ENCODE peak calls at places on chromosomes 5 and 9, in six cellular contexts. One of them, this sample, is unnamed.

GRCh38 chr5:79702606-79703380 is 13.2 kb downstream of the CMYA5 start:
- DNase-seq in OCI-LY7: peak
- DNase-seq in heart left ventricle: no peak
- DNase-seq in stomach: no peak
- DNase-seq in fibroblast of lung: no peak
- DNase-seq in psoas muscle: peak
- DNase-seq in this sample: peak

GRCh38 chr5:127665641-127666040 is 16.8 kb downstream of the CTXN3 start:
- DNase-seq in psoas muscle: no peak
- DNase-seq in fibroblast of lung: no peak
- DNase-seq in heart left ventricle: no peak
- DNase-seq in stomach: no peak
- DNase-seq in OCI-LY7: no peak
- DNase-seq in this sample: no peak

GRCh38 chr9:134738869-134739659 is 97.5 kb downstream of the COL5A1 start:
- DNase-seq in stomach: peak
- DNase-seq in OCI-LY7: peak
- DNase-seq in fibroblast of lung: peak
- DNase-seq in psoas muscle: peak
- DNase-seq in heart left ventricle: peak
- DNase-seq in this sample: no peak

GRCh38 chr5:61933787-61934626 is 372.0 kb upstream of the KIF2A start:
- DNase-seq in OCI-LY7: peak
- DNase-seq in heart left ventricle: no peak
- DNase-seq in psoas muscle: no peak
- DNase-seq in fibroblast of lung: peak
- DNase-seq in stomach: peak
- DNase-seq in this sample: peak

GRCh38 chr9:87678650-87679355 is 47.1 kb upstream of the CTSL start:
- DNase-seq in OCI-LY7: peak
- DNase-seq in psoas muscle: peak
- DNase-seq in stomach: peak
- DNase-seq in heart left ventricle: no peak
- DNase-seq in fibroblast of lung: peak
- DNase-seq in this sample: peak

GRCh38 chr5:139749242-139749641 is 46.4 kb upstream of the PSD2 start:
- DNase-seq in stomach: no peak
- DNase-seq in psoas muscle: no peak
- DNase-seq in fibroblast of lung: no peak
- DNase-seq in heart left ventricle: no peak
- DNase-seq in OCI-LY7: no peak
- DNase-seq in this sample: no peak

GRCh38 chr5:81849769-81850367 is 99.0 kb upstream of the SSBP2 start:
- DNase-seq in OCI-LY7: no peak
- DNase-seq in psoas muscle: no peak
- DNase-seq in stomach: no peak
- DNase-seq in fibroblast of lung: no peak
- DNase-seq in heart left ventricle: no peak
- DNase-seq in this sample: no peak

GRCh38 chr9:81411961-81412360 is 277.4 kb downstream of the TLE1 start:
- DNase-seq in heart left ventricle: no peak
- DNase-seq in stomach: no peak
- DNase-seq in fibroblast of lung: peak
- DNase-seq in OCI-LY7: no peak
- DNase-seq in psoas muscle: no peak
- DNase-seq in this sample: no peak

GRCh38 chr5:43514471-43514815 is 505 bp downstream of the C5orf34 start:
- DNase-seq in heart left ventricle: no peak
- DNase-seq in psoas muscle: no peak
- DNase-seq in OCI-LY7: no peak
- DNase-seq in stomach: no peak
- DNase-seq in fibroblast of lung: peak
- DNase-seq in this sample: no peak

GRCh38 chr5:157029457-157029856 is 29.5 kb downstream of the HAVCR1 start:
- DNase-seq in OCI-LY7: no peak
- DNase-seq in stomach: no peak
- DNase-seq in fibroblast of lung: no peak
- DNase-seq in heart left ventricle: no peak
- DNase-seq in psoas muscle: no peak
- DNase-seq in this sample: no peak

GRCh38 chr5:143572671-143573070 is 169.2 kb upstream of the NR3C1 start:
- DNase-seq in psoas muscle: no peak
- DNase-seq in OCI-LY7: no peak
- DNase-seq in stomach: no peak
- DNase-seq in heart left ventricle: no peak
- DNase-seq in fibroblast of lung: no peak
- DNase-seq in this sample: no peak

DNA sequence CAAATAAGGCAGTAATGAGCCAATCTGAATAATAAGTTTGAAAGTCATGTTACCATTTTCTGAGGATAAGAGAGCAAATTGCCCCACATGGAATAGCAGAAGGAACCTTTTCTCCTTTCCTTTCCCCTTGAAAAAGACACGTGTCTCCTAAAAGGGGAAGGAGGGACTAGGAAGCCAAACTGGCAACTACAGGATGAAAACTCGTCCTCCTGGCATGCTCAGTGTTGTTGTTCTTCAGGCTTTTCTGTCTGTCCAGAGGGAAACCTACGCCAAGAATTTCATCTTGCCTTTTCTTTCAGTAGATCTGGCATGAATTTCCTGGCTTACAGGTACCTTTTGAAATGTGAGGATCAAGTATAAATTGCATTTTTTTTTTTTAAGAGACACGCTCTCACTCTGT is 355.9 kb upstream of the TLE4 start:
- DNase-seq in psoas muscle: no peak
- DNase-seq in stomach: no peak
- DNase-seq in fibroblast of lung: peak
- DNase-seq in heart left ventricle: no peak
- DNase-seq in OCI-LY7: no peak
- DNase-seq in this sample: no peak
- H3K4me3 ChIP-seq in psoas muscle: no peak
- H3K4me3 ChIP-seq in stomach: no peak
- H3K4me3 ChIP-seq in fibroblast of lung: no peak
- H3K4me3 ChIP-seq in heart left ventricle: no peak
- H3K4me3 ChIP-seq in OCI-LY7: no peak
- H3K4me3 ChIP-seq in this sample: no peak

DNA sequence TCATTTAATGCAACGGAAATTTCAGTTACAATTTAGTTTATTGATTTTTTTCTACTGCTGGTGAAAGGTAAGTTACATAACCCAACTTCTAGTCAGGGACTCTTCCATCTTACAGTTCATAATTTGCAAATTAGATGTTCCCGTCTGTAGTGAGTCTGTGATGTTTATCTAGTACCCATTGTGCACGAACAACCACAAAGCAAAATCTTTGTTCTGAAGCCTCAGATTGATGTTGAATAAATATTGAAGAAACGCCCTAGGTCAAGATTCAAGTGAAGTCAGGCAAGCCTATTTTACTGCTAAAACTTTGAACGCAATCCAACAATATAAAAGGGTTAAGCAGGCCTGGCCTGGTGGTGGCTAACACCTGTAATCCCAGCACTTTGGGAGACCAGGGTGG is 43.1 kb downstream of the BASP1 start:
- DNase-seq in fibroblast of lung: no peak
- DNase-seq in stomach: no peak
- DNase-seq in heart left ventricle: no peak
- DNase-seq in psoas muscle: no peak
- DNase-seq in OCI-LY7: no peak
- DNase-seq in this sample: no peak
- H3K4me3 ChIP-seq in fibroblast of lung: no peak
- H3K4me3 ChIP-seq in stomach: no peak
- H3K4me3 ChIP-seq in heart left ventricle: no peak
- H3K4me3 ChIP-seq in psoas muscle: no peak
- H3K4me3 ChIP-seq in OCI-LY7: no peak
- H3K4me3 ChIP-seq in this sample: no peak

GRCh38 chr5:170397059-170397458 is 7.9 kb upstream of the KCNMB1 start:
- DNase-seq in OCI-LY7: no peak
- DNase-seq in psoas muscle: no peak
- DNase-seq in fibroblast of lung: no peak
- DNase-seq in stomach: no peak
- DNase-seq in heart left ventricle: no peak
- DNase-seq in this sample: no peak
- H3K4me3 ChIP-seq in OCI-LY7: no peak
- H3K4me3 ChIP-seq in psoas muscle: no peak
- H3K4me3 ChIP-seq in fibroblast of lung: no peak
- H3K4me3 ChIP-seq in stomach: no peak
- H3K4me3 ChIP-seq in heart left ventricle: no peak
- H3K4me3 ChIP-seq in this sample: no peak

DNA sequence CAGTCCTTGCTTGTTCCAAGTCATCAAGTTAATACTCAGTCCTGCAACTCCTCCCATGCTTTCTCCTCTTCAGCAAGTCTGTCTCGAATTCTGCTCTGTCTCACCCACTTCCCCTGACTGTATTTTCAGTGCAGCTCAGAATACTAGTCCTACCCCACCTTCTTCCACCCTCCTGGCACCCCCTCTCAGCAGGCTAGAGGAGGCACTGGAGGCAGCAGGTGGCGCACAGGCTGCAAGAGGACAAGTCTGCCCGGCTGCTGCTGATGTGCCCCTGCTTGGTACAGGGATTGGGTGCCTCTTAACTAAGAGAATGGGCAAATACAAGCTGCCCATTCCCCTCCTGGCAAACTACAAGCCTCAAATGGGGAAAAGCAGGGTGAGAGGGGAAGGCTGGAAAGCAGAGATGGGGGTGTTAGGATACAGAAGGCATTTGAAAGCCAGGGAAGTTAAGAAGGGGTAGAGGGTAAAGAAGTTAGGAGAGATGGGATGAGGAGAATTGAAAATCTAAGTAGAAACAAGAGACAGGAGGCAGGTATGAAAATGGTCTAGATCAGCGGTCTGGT is 5.0 kb downstream of the TLN1 start:
- DNase-seq in fibroblast of lung: peak
- DNase-seq in heart left ventricle: peak
- DNase-seq in stomach: no peak
- DNase-seq in psoas muscle: no peak
- DNase-seq in OCI-LY7: peak
- DNase-seq in this sample: peak
- H3K4me3 ChIP-seq in fibroblast of lung: no peak
- H3K4me3 ChIP-seq in heart left ventricle: no peak
- H3K4me3 ChIP-seq in stomach: peak
- H3K4me3 ChIP-seq in psoas muscle: peak
- H3K4me3 ChIP-seq in OCI-LY7: peak
- H3K4me3 ChIP-seq in this sample: no peak

DNA sequence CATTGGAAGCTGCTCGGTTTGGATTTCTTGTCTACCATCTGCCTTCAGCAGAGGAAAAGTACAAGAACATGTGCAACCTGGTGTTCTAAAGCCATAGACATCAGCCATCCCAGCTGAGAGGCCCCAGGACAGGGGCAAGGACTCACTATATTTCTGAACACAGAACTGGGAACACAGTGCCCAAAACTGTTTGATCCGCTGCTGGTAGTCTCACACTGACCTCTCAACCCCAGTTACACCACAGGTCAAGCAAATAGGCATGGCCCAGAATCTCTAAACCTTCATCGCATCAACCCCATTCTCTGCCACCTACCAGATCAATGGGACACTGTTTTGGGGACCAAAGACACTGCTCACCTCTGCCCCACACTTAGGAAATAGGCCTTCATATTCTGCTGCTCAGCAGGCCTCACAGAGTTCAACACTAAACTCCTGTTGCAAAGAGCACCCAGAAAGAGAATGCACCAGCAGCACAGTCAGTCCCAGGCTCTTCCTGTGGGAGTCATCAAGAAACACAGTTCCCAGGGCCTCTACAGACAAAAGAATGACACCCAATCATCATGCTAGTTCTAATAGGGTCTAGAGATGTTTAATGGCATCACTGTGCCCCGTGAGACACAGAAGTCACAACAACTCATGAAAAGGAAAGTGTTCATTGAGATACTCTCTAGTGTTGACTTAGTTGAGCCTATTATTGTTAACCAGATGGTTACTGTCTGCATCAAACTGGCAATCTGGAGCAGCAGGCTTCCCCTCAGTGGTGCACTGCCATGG is 1.8 kb downstream of the KLHL3 start:
- DNase-seq in stomach: no peak
- DNase-seq in heart left ventricle: no peak
- DNase-seq in fibroblast of lung: no peak
- DNase-seq in psoas muscle: no peak
- DNase-seq in OCI-LY7: no peak
- DNase-seq in this sample: no peak
- H3K4me3 ChIP-seq in stomach: no peak
- H3K4me3 ChIP-seq in heart left ventricle: peak
- H3K4me3 ChIP-seq in fibroblast of lung: no peak
- H3K4me3 ChIP-seq in psoas muscle: peak
- H3K4me3 ChIP-seq in OCI-LY7: no peak
- H3K4me3 ChIP-seq in this sample: no peak

This sample was measured in Jurkat, Clone E6-1.